ENCODE peak calls at places on chromosomes 5 and 9, in eight cellular contexts. O, R, M, H, V, S, Q and E are unnamed samples.

GRCh38 chr9:33024966-33025571 is at the start of gene DNAJA1:
- DNase-seq in O (peak), R (peak), M (peak), H (peak), V (peak), S (peak), Q (peak), E (peak)

GRCh38 chr5:160021818-160022446 is 13.0 kb downstream of the TTC1 start:
- DNase-seq in O (peak), R (no peak), M (peak), H (peak), V (peak), S (peak), Q (peak), E (peak)

GRCh38 chr5:111820072-111820471 is 63.1 kb upstream of the NREP start:
- DNase-seq in O (no peak), R (no peak), M (no peak), H (no peak), V (no peak), S (no peak), Q (no peak), E (no peak)

GRCh38 chr9:101587644-101588043 is 7.1 kb downstream of the PPP3R2 start:
- DNase-seq in O (no peak), R (no peak), M (peak), H (no peak), V (no peak), S (no peak), Q (no peak), E (no peak)

GRCh38 chr5:133760532-133760931 is 148.2 kb upstream of the FSTL4 start:
- DNase-seq in O (no peak), R (no peak), M (no peak), H (no peak), V (no peak), S (no peak), Q (no peak), E (no peak)

GRCh38 chr9:127291379-127291778 is 26.8 kb downstream of the GARNL3 start:
- DNase-seq in O (peak), R (no peak), M (no peak), H (no peak), V (no peak), S (no peak), Q (no peak), E (no peak)

GRCh38 chr5:95647886-95648860 is 1.6 kb downstream of the RFESD start:
- DNase-seq in O (no peak), R (no peak), M (no peak), H (no peak), V (no peak), S (no peak), Q (no peak), E (no peak)

GRCh38 chr5:38465045-38465444 is 91.4 kb downstream of the LIFR start:
- DNase-seq in O (no peak), R (no peak), M (no peak), H (no peak), V (no peak), S (no peak), Q (no peak), E (no peak)

GRCh38 chr5:57659889-57660288 is 177.3 kb upstream of the ACTBL2 start:
- DNase-seq in O (no peak), R (no peak), M (no peak), H (peak), V (no peak), S (no peak), Q (no peak), E (no peak)

GRCh38 chr5:11584008-11584407 is 320.2 kb downstream of the CTNND2 start:
- DNase-seq in O (no peak), R (no peak), M (peak), H (no peak), V (no peak), S (no peak), Q (no peak), E (no peak)

GRCh38 chr5:177390363-177391300 is 6.4 kb downstream of the SLC34A1 start:
- DNase-seq in O (peak), R (peak), M (peak), H (peak), V (peak), S (peak), Q (peak), E (peak)

GRCh38 chr5:61687371-61687770 is 355.3 kb downstream of the ZSWIM6 start:
- DNase-seq in O (no peak), R (no peak), M (no peak), H (no peak), V (no peak), S (no peak), Q (no peak), E (no peak)

GRCh38 chr5:93580387-93581100 is 475 bp downstream of the NR2F1-AS1 start:
- DNase-seq in O (no peak), R (no peak), M (peak), H (no peak), V (peak), S (peak), Q (peak), E (peak)

GRCh38 chr5:1231354-1231905 is 6.2 kb downstream of the SLC6A18 start:
- DNase-seq in O (no peak), R (no peak), M (no peak), H (no peak), V (no peak), S (no peak), Q (no peak), E (no peak)

GRCh38 chr5:33781286-33781685 is 110.5 kb downstream of the ADAMTS12 start:
- DNase-seq in O (no peak), R (no peak), M (peak), H (no peak), V (no peak), S (no peak), Q (no peak), E (peak)

GRCh38 chr5:98742395-98743073 is 30.9 kb upstream of the RGMB start:
- DNase-seq in O (no peak), R (no peak), M (no peak), H (no peak), V (no peak), S (no peak), Q (no peak), E (no peak)

GRCh38 chr9:13790055-13790454 is 510.6 kb upstream of the MPDZ start:
- DNase-seq in O (no peak), R (no peak), M (no peak), H (no peak), V (no peak), S (no peak), Q (no peak), E (no peak)

GRCh38 chr5:154474267-154474956 is 3.6 kb downstream of the HAND1 start:
- DNase-seq in O (no peak), R (no peak), M (no peak), H (no peak), V (no peak), S (no peak), Q (no peak), E (peak)